ENCODE peak calls at places on chromosomes 7 and 10, in ten cellular contexts. E is brain microvascular endothelial cell, V is astrocyte, A is thoracic aorta, R is GM23338, C is heart left ventricle, T is H1, O is A549, G is tibial artery, M is AG09309. X is an unnamed sample.

GRCh38 chr7:98086231-98086855 is 20.3 kb upstream of the LMTK2 start:
- DNase-seq in M (no peak), O (no peak), G (no peak), A (no peak), V (no peak), C (no peak), R (no peak), T (no peak), E (no peak), X (peak)

GRCh38 chr7:98174334-98175259 is 36.6 kb upstream of the BHLHA15 start:
- DNase-seq in V (no peak), C (peak), T (no peak), M (no peak), O (no peak), R (no peak), G (no peak), A (no peak), E (no peak), X (no peak)

GRCh38 chr10:133226251-133226808 is 3.7 kb upstream of the UTF1 start:
- DNase-seq in R (peak), M (no peak), G (no peak), V (no peak), T (no peak), O (no peak), E (no peak), C (no peak), A (no peak), X (no peak)

GRCh38 chr7:2633538-2634264 is 1.9 kb downstream of the TTYH3 start:
- DNase-seq in M (peak), A (peak), V (peak), O (peak), T (no peak), C (no peak), E (peak), G (peak), R (no peak), X (no peak)

GRCh38 chr10:24463683-24464426 is 254.9 kb downstream of the KIAA1217 start:
- DNase-seq in V (peak), O (no peak), A (no peak), M (peak), E (peak), G (no peak), C (no peak), T (no peak), R (no peak), X (no peak)

GRCh38 chr10:98394855-98395440 is 20.0 kb downstream of the PYROXD2 start:
- DNase-seq in R (no peak), T (no peak), M (no peak), V (no peak), O (no peak), G (no peak), A (no peak), C (no peak), E (no peak), X (no peak)

GRCh38 chr10:9615179-9615578 is 1402.5 kb upstream of the CELF2 start:
- DNase-seq in C (no peak), R (no peak), M (no peak), O (no peak), G (no peak), T (no peak), E (no peak), V (peak), A (no peak), X (no peak)

GRCh38 chr7:45574521-45575500 is 643 bp downstream of the ADCY1 start:
- DNase-seq in C (no peak), T (no peak), G (no peak), V (peak), M (no peak), E (peak), A (no peak), O (peak), R (peak), X (no peak)

GRCh38 chr10:127148066-127148932 is 48.1 kb downstream of the INSYN2A start:
- DNase-seq in E (peak), O (peak), R (no peak), A (no peak), V (peak), M (no peak), T (no peak), G (no peak), C (no peak), X (no peak)

GRCh38 chr7:129222064-129222463 is 2.8 kb upstream of the AHCYL2 start:
- DNase-seq in G (no peak), E (no peak), T (no peak), C (no peak), M (no peak), R (no peak), A (no peak), V (no peak), O (no peak), X (peak)

GRCh38 chr7:92691578-92691977 is 101.4 kb upstream of the FAM133B start:
- DNase-seq in E (peak), M (no peak), O (peak), A (no peak), V (peak), G (no peak), C (no peak), R (peak), T (no peak), X (no peak)

GRCh38 chr7:40808409-40808942 is 673.7 kb downstream of the SUGCT start:
- DNase-seq in C (no peak), M (peak), O (no peak), E (peak), V (peak), G (no peak), T (no peak), A (no peak), R (no peak), X (no peak)

GRCh38 chr10:125093199-125093841 is 67.0 kb downstream of the CTBP2 start:
- DNase-seq in R (no peak), C (peak), V (peak), G (peak), O (no peak), T (no peak), M (no peak), A (peak), E (peak), X (peak)

GRCh38 chr10:80497187-80498038 is 40.3 kb upstream of the SH2D4B start:
- DNase-seq in E (peak), R (no peak), T (no peak), V (peak), M (no peak), C (peak), G (peak), O (no peak), A (no peak), X (peak)

GRCh38 chr10:69786791-69787190 is 14.9 kb upstream of the COL13A1 start:
- DNase-seq in C (no peak), M (no peak), G (no peak), R (peak), T (no peak), V (no peak), E (peak), A (no peak), O (no peak), X (no peak)

GRCh38 chr7:106187613-106188350 is 75.7 kb upstream of the SYPL1 start:
- DNase-seq in V (peak), C (no peak), E (no peak), M (no peak), O (no peak), T (no peak), G (no peak), R (no peak), A (no peak), X (no peak)

GRCh38 chr7:66629222-66629658 is 559 bp downstream of the KCTD7 start:
- DNase-seq in V (no peak), E (no peak), M (no peak), C (peak), R (peak), T (no peak), G (peak), O (peak), A (no peak), X (peak)

GRCh38 chr7:127900735-127901685 is 130.2 kb downstream of the LRRC4 start:
- DNase-seq in V (no peak), R (peak), A (no peak), G (no peak), E (no peak), T (no peak), O (no peak), M (no peak), C (no peak), X (no peak)

GRCh38 chr10:88118769-88119559 is 255.5 kb downstream of the PTEN start:
- DNase-seq in A (no peak), G (no peak), C (no peak), R (no peak), O (no peak), V (no peak), M (no peak), T (no peak), E (no peak), X (no peak)

GRCh38 chr7:31663072-31663471 is 23.9 kb upstream of the PPP1R17 start:
- DNase-seq in R (peak), T (peak), V (no peak), O (peak), C (no peak), E (no peak), M (no peak), A (no peak), G (no peak), X (no peak)

GRCh38 chr7:151249034-151249731 is 689 bp upstream of the SMARCD3 start:
- DNase-seq in A (no peak), V (peak), E (peak), O (peak), T (no peak), R (peak), C (peak), M (no peak), G (peak), X (no peak)

GRCh38 chr7:36591643-36592042 is 132.7 kb downstream of the AOAH start:
- DNase-seq in A (no peak), M (no peak), E (no peak), G (no peak), O (no peak), C (no peak), R (no peak), V (no peak), T (no peak), X (no peak)

GRCh38 chr7:25775999-25776736 is 375.8 kb upstream of the NFE2L3 start:
- DNase-seq in C (peak), V (no peak), G (peak), R (no peak), M (no peak), E (no peak), O (no peak), T (no peak), A (no peak), X (no peak)

GRCh38 chr10:110780704-110781103 is 91.0 kb upstream of the PDCD4 start:
- DNase-seq in G (no peak), C (peak), T (no peak), E (no peak), R (no peak), O (no peak), M (no peak), A (no peak), V (no peak), X (no peak)

GRCh38 chr7:9657257-9657656 is 1223.8 kb downstream of the NXPH1 start:
- DNase-seq in G (no peak), O (no peak), A (no peak), E (no peak), R (peak), C (no peak), V (no peak), M (no peak), T (no peak), X (no peak)

GRCh38 chr7:128827971-128828711 is 2.1 kb upstream of the FLNC start:
- DNase-seq in E (peak), O (no peak), G (no peak), R (no peak), V (peak), C (peak), A (no peak), M (no peak), T (no peak), X (no peak)

GRCh38 chr10:34585422-34586115 is 229.5 kb downstream of the PARD3 start:
- DNase-seq in C (no peak), R (no peak), T (no peak), M (no peak), V (no peak), G (no peak), A (no peak), E (no peak), O (no peak), X (no peak)

GRCh38 chr7:107396081-107396480 is 73.8 kb upstream of the GPR22 start:
- DNase-seq in O (no peak), E (no peak), A (no peak), T (no peak), G (no peak), V (no peak), C (no peak), R (no peak), M (no peak), X (no peak)

GRCh38 chr10:131954356-131954965 is 27.3 kb downstream of the BNIP3 start:
- DNase-seq in R (no peak), A (no peak), E (no peak), V (no peak), O (no peak), T (no peak), M (no peak), C (no peak), G (no peak), X (no peak)

GRCh38 chr7:104550362-104550761 is 222.0 kb downstream of the LHFPL3 start:
- DNase-seq in G (no peak), V (no peak), A (no peak), E (no peak), M (no peak), R (no peak), T (no peak), C (no peak), O (no peak), X (no peak)

GRCh38 chr7:131948434-131949053 is 392.1 kb upstream of the PODXL start:
- DNase-seq in R (no peak), A (peak), V (peak), T (no peak), M (no peak), O (peak), G (peak), C (peak), E (no peak), X (peak)

GRCh38 chr7:99740573-99741437 is 5.8 kb upstream of the CYP3A7 start:
- DNase-seq in E (no peak), M (peak), O (no peak), G (no peak), T (no peak), V (no peak), R (no peak), A (no peak), C (no peak), X (no peak)

GRCh38 chr10:49177391-49178355 is 10.5 kb downstream of the TMEM273 start:
- DNase-seq in O (peak), G (no peak), E (peak), T (no peak), M (peak), C (peak), V (peak), R (no peak), A (peak), X (no peak)

GRCh38 chr7:142438235-142438922 is 180.5 kb upstream of the PRSS58 start:
- DNase-seq in R (peak), E (peak), C (no peak), A (no peak), G (no peak), O (peak), V (peak), M (no peak), T (no peak), X (no peak)

GRCh38 chr7:131897016-131897789 is 340.8 kb upstream of the PODXL start:
- DNase-seq in A (no peak), E (peak), M (no peak), G (no peak), T (peak), R (peak), C (no peak), O (peak), V (peak), X (no peak)

GRCh38 chr10:132417957-132418441 is 21.0 kb downstream of the PWWP2B start:
- DNase-seq in M (no peak), C (no peak), E (no peak), A (no peak), T (no peak), O (no peak), R (no peak), G (no peak), V (no peak), X (no peak)

GRCh38 chr7:1721047-1721687 is 51.1 kb downstream of the ELFN1 start:
- DNase-seq in V (peak), T (no peak), G (no peak), A (no peak), E (no peak), O (no peak), C (no peak), R (no peak), M (no peak), X (no peak)

GRCh38 chr10:3090914-3091313 is 23.6 kb downstream of the PFKP start:
- DNase-seq in G (no peak), T (no peak), O (peak), V (peak), A (no peak), M (no peak), R (peak), C (peak), E (no peak), X (no peak)

GRCh38 chr7:34734786-34735185 is 76.8 kb downstream of the NPSR1 start:
- DNase-seq in O (no peak), M (no peak), R (no peak), T (no peak), G (no peak), C (no peak), E (no peak), A (no peak), V (no peak), X (no peak)

GRCh38 chr7:139092090-139092796 is 17.3 kb downstream of the ZC3HAV1 start:
- DNase-seq in O (no peak), V (no peak), E (no peak), G (no peak), M (no peak), R (no peak), T (no peak), A (no peak), C (no peak), X (no peak)

GRCh38 chr7:155206286-155207020 is 91.2 kb upstream of the INSIG1 start:
- DNase-seq in O (no peak), R (no peak), A (peak), V (peak), E (peak), M (peak), T (no peak), C (peak), G (peak), X (peak)
- H3K4me3 ChIP-seq in O (no peak), R (no peak), A (peak), V (peak), E (peak), M (peak), T (no peak), C (no peak), G (peak), X (no peak)

GRCh38 chr10:83965473-83965872 is 173.8 kb upstream of the GHITM start:
- DNase-seq in G (no peak), M (no peak), T (no peak), O (no peak), V (no peak), E (no peak), A (no peak), C (no peak), R (peak), X (no peak)

GRCh38 chr10:83963446-83963845 is 175.9 kb upstream of the GHITM start:
- DNase-seq in G (no peak), T (no peak), M (no peak), O (no peak), A (no peak), C (no peak), V (no peak), E (no peak), R (no peak), X (no peak)

GRCh38 chr10:83960125-83960524 is 179.2 kb upstream of the GHITM start:
- DNase-seq in T (no peak), O (no peak), V (no peak), M (no peak), C (no peak), E (no peak), R (no peak), G (no peak), A (no peak), X (no peak)

GRCh38 chr10:83959330-83959729 is 180.0 kb upstream of the GHITM start:
- DNase-seq in V (no peak), O (no peak), T (no peak), G (no peak), A (no peak), M (no peak), C (no peak), R (no peak), E (no peak), X (no peak)

GRCh38 chr10:83961620-83962019 is 177.7 kb upstream of the GHITM start:
- DNase-seq in V (no peak), C (no peak), E (no peak), G (no peak), O (no peak), T (no peak), R (peak), M (no peak), A (no peak), X (no peak)
- TF ChIP-seq CTCF in V (peak), C (peak), E (no peak), G (no peak), O (no peak), T (peak), R (peak), M (no peak), A (no peak), X (no peak)

DNA sequence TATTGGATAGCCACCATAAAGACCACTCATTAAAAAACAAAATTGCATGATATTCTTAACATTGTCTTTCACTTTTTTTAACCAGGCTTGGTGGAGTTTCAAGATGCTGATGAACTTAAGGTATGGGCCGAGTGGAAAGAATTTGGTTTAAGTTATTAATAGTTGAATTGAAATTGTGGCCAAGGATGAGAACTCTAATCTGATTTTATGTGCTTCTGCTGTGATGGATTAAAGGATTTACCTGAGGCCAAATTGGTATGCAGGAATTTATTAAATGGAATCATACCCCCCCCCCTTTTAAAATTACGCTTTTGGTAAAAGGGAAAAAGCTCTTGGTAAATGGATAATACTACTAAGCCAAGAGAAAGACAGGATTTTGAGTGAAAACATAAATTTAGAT is 33.8 kb upstream of the TOMM7 start:
- DNase-seq in C (no peak), R (no peak), G (no peak), A (no peak), T (no peak), E (no peak), V (no peak), O (no peak), M (no peak), X (no peak)
- H3K4me3 ChIP-seq in C (no peak), R (peak), G (no peak), A (no peak), T (no peak), E (no peak), V (no peak), O (peak), M (no peak), X (no peak)

GRCh38 chr10:113648478-113648877 is 15.4 kb downstream of the NRAP start:
- DNase-seq in C (peak), V (peak), T (no peak), R (no peak), O (no peak), A (no peak), E (no peak), M (no peak), G (no peak), X (no peak)
- TF ChIP-seq CTCF in C (no peak), V (no peak), T (no peak), R (no peak), O (no peak), A (no peak), E (no peak), M (no peak), G (no peak), X (no peak)

X was measured in lower leg skin.